ENCODE peak calls at places on chromosomes 5 and 9, in eight cellular contexts. L, K, A, V, R, F, E and M are unnamed samples.
A peak's percentile ranks its signal among the peaks of the same experiment; 100 is the strongest.

GRCh38 chr5:78005021-78005785 is 229.1 kb upstream of the TBCA start:
- DNase-seq in L (no peak), K (no peak), A (no peak), V (no peak), R (no peak), F (no peak), E (no peak), M (peak; percentile 78)

GRCh38 chr5:107894361-107894760 is 223.6 kb upstream of the EFNA5 start:
- DNase-seq in L (no peak), K (no peak), A (no peak), V (no peak), R (no peak), F (no peak), E (no peak), M (no peak)

GRCh38 chr9:113241161-113241560 is 19.8 kb downstream of the SLC31A1 start:
- DNase-seq in L (no peak), K (no peak), A (no peak), V (no peak), R (no peak), F (no peak), E (no peak), M (no peak)

GRCh38 chr9:70053864-70054263 is 10.2 kb downstream of the MAMDC2 start:
- DNase-seq in L (no peak), K (no peak), A (no peak), V (no peak), R (no peak), F (no peak), E (peak; percentile 15), M (no peak)

GRCh38 chr5:176772271-176773210 is 37.8 kb upstream of the UNC5A start:
- DNase-seq in L (no peak), K (no peak), A (no peak), V (no peak), R (no peak), F (no peak), E (no peak), M (no peak)

GRCh38 chr9:125911861-125912260 is 164.7 kb downstream of the PBX3 start:
- DNase-seq in L (no peak), K (no peak), A (no peak), V (no peak), R (no peak), F (no peak), E (peak; percentile 58), M (no peak)

GRCh38 chr9:137784641-137785513 is 92.7 kb upstream of the CACNA1B start:
- DNase-seq in L (no peak), K (no peak), A (no peak), V (no peak), R (no peak), F (no peak), E (no peak), M (no peak)

GRCh38 chr9:34701023-34701768 is 8.7 kb downstream of the CCL21 start:
- DNase-seq in L (peak; percentile 68), K (no peak), A (peak; percentile 54), V (peak; percentile 17), R (peak; percentile 76), F (peak; percentile 44), E (peak; percentile 69), M (no peak)

GRCh38 chr5:122612901-122613300 is 162.0 kb upstream of the SNX2 start:
- DNase-seq in L (no peak), K (no peak), A (no peak), V (no peak), R (no peak), F (no peak), E (peak; percentile 50), M (no peak)

GRCh38 chr9:107711528-107711927 is 222.0 kb upstream of the KLF4 start:
- DNase-seq in L (no peak), K (peak; percentile 80), A (no peak), V (no peak), R (no peak), F (no peak), E (peak; percentile 17), M (no peak)

GRCh38 chr5:134046801-134047707 is 42.3 kb upstream of the VDAC1 start:
- DNase-seq in L (no peak), K (no peak), A (no peak), V (no peak), R (no peak), F (no peak), E (no peak), M (no peak)

GRCh38 chr5:104361932-104362331 is 799.3 kb upstream of the NUDT12 start:
- DNase-seq in L (no peak), K (no peak), A (no peak), V (no peak), R (no peak), F (no peak), E (no peak), M (no peak)

GRCh38 chr5:68027519-68027918 is 188.0 kb upstream of the PIK3R1 start:
- DNase-seq in L (no peak), K (no peak), A (no peak), V (no peak), R (no peak), F (no peak), E (peak; percentile 21), M (no peak)

GRCh38 chr9:19988281-19988680 is 199.4 kb upstream of the SLC24A2 start:
- DNase-seq in L (no peak), K (no peak), A (no peak), V (no peak), R (no peak), F (no peak), E (peak; percentile 44), M (no peak)